ENCODE peak calls at places on chromosomes 2 and 18, in ten cellular contexts. One of them, this sample, is unnamed.

GRCh38 chr2:225073198-225073597 is 30.9 kb upstream of the DOCK10 start:
- DNase-seq in stimulated activated CD4-positive, alpha-beta T cell treated with anti-CD3 and anti-CD28 coated beads, Interleukin-1b, Interleukin-23, amount 100 ng/mL, for 1 hour: no peak
- DNase-seq in GM23338: peak
- DNase-seq in NCI-H345: no peak
- DNase-seq in H7: no peak
- DNase-seq in lung: no peak
- DNase-seq in lower leg skin: no peak
- DNase-seq in 8988T: no peak
- DNase-seq in NCI-H446: no peak
- DNase-seq in GM19239: no peak
- DNase-seq in this sample: no peak

GRCh38 chr2:17471979-17472378 is 46.3 kb downstream of the RAD51AP2 start:
- DNase-seq in 8988T: no peak
- DNase-seq in NCI-H446: no peak
- DNase-seq in H7: no peak
- DNase-seq in NCI-H345: no peak
- DNase-seq in stimulated activated CD4-positive, alpha-beta T cell treated with anti-CD3 and anti-CD28 coated beads, Interleukin-1b, Interleukin-23, amount 100 ng/mL, for 1 hour: no peak
- DNase-seq in GM23338: no peak
- DNase-seq in lung: no peak
- DNase-seq in GM19239: no peak
- DNase-seq in lower leg skin: no peak
- DNase-seq in this sample: no peak

GRCh38 chr18:9135912-9136314 is 668 bp upstream of the ANKRD12 start:
- DNase-seq in H7: peak
- DNase-seq in GM19239: no peak
- DNase-seq in GM23338: peak
- DNase-seq in 8988T: peak
- DNase-seq in NCI-H345: peak
- DNase-seq in lung: peak
- DNase-seq in lower leg skin: no peak
- DNase-seq in stimulated activated CD4-positive, alpha-beta T cell treated with anti-CD3 and anti-CD28 coated beads, Interleukin-1b, Interleukin-23, amount 100 ng/mL, for 1 hour: no peak
- DNase-seq in NCI-H446: peak
- DNase-seq in this sample: no peak

GRCh38 chr2:45210466-45211195 is 201.4 kb upstream of the SIX2 start:
- DNase-seq in lung: peak
- DNase-seq in GM23338: no peak
- DNase-seq in lower leg skin: no peak
- DNase-seq in NCI-H446: no peak
- DNase-seq in 8988T: no peak
- DNase-seq in GM19239: no peak
- DNase-seq in stimulated activated CD4-positive, alpha-beta T cell treated with anti-CD3 and anti-CD28 coated beads, Interleukin-1b, Interleukin-23, amount 100 ng/mL, for 1 hour: no peak
- DNase-seq in H7: no peak
- DNase-seq in NCI-H345: no peak
- DNase-seq in this sample: no peak

GRCh38 chr2:217742276-217742675 is 260.5 kb downstream of the TNS1 start:
- DNase-seq in H7: no peak
- DNase-seq in NCI-H446: peak
- DNase-seq in lung: no peak
- DNase-seq in lower leg skin: no peak
- DNase-seq in GM23338: no peak
- DNase-seq in NCI-H345: no peak
- DNase-seq in GM19239: no peak
- DNase-seq in 8988T: no peak
- DNase-seq in stimulated activated CD4-positive, alpha-beta T cell treated with anti-CD3 and anti-CD28 coated beads, Interleukin-1b, Interleukin-23, amount 100 ng/mL, for 1 hour: no peak
- DNase-seq in this sample: no peak

GRCh38 chr2:75959724-75960123 is 249.0 kb upstream of the GCFC2 start:
- DNase-seq in GM19239: no peak
- DNase-seq in lower leg skin: no peak
- DNase-seq in stimulated activated CD4-positive, alpha-beta T cell treated with anti-CD3 and anti-CD28 coated beads, Interleukin-1b, Interleukin-23, amount 100 ng/mL, for 1 hour: no peak
- DNase-seq in H7: no peak
- DNase-seq in GM23338: no peak
- DNase-seq in NCI-H345: no peak
- DNase-seq in NCI-H446: no peak
- DNase-seq in lung: no peak
- DNase-seq in 8988T: no peak
- DNase-seq in this sample: no peak

GRCh38 chr2:188293601-188294482 is 2.2 kb downstream of the GULP1 start:
- DNase-seq in NCI-H345: peak
- DNase-seq in stimulated activated CD4-positive, alpha-beta T cell treated with anti-CD3 and anti-CD28 coated beads, Interleukin-1b, Interleukin-23, amount 100 ng/mL, for 1 hour: no peak
- DNase-seq in NCI-H446: peak
- DNase-seq in lower leg skin: peak
- DNase-seq in GM19239: no peak
- DNase-seq in 8988T: no peak
- DNase-seq in lung: peak
- DNase-seq in H7: no peak
- DNase-seq in GM23338: no peak
- DNase-seq in this sample: no peak

GRCh38 chr2:143759455-143759854 is 630.2 kb downstream of the ARHGAP15 start:
- DNase-seq in lung: no peak
- DNase-seq in lower leg skin: no peak
- DNase-seq in 8988T: no peak
- DNase-seq in NCI-H345: no peak
- DNase-seq in GM19239: no peak
- DNase-seq in H7: peak
- DNase-seq in NCI-H446: no peak
- DNase-seq in stimulated activated CD4-positive, alpha-beta T cell treated with anti-CD3 and anti-CD28 coated beads, Interleukin-1b, Interleukin-23, amount 100 ng/mL, for 1 hour: no peak
- DNase-seq in GM23338: peak
- DNase-seq in this sample: no peak

GRCh38 chr2:231800493-231801091 is 14.3 kb downstream of the COPS7B start:
- DNase-seq in GM23338: peak
- DNase-seq in stimulated activated CD4-positive, alpha-beta T cell treated with anti-CD3 and anti-CD28 coated beads, Interleukin-1b, Interleukin-23, amount 100 ng/mL, for 1 hour: no peak
- DNase-seq in GM19239: no peak
- DNase-seq in 8988T: no peak
- DNase-seq in NCI-H446: peak
- DNase-seq in H7: peak
- DNase-seq in NCI-H345: peak
- DNase-seq in lower leg skin: no peak
- DNase-seq in lung: no peak
- DNase-seq in this sample: no peak

GRCh38 chr18:8854962-8855361 is 149.6 kb downstream of the MTCL1 start:
- DNase-seq in NCI-H446: no peak
- DNase-seq in GM19239: no peak
- DNase-seq in GM23338: no peak
- DNase-seq in stimulated activated CD4-positive, alpha-beta T cell treated with anti-CD3 and anti-CD28 coated beads, Interleukin-1b, Interleukin-23, amount 100 ng/mL, for 1 hour: no peak
- DNase-seq in lung: no peak
- DNase-seq in 8988T: no peak
- DNase-seq in NCI-H345: no peak
- DNase-seq in H7: no peak
- DNase-seq in lower leg skin: no peak
- DNase-seq in this sample: no peak

GRCh38 chr2:239144713-239144999 is 256.2 kb downstream of the HDAC4 start:
- DNase-seq in lung: no peak
- DNase-seq in 8988T: no peak
- DNase-seq in NCI-H446: no peak
- DNase-seq in lower leg skin: no peak
- DNase-seq in GM23338: no peak
- DNase-seq in NCI-H345: peak
- DNase-seq in stimulated activated CD4-positive, alpha-beta T cell treated with anti-CD3 and anti-CD28 coated beads, Interleukin-1b, Interleukin-23, amount 100 ng/mL, for 1 hour: no peak
- DNase-seq in H7: no peak
- DNase-seq in GM19239: no peak
- DNase-seq in this sample: no peak

GRCh38 chr2:238149841-238150572 is 8.8 kb upstream of the ERFE start:
- DNase-seq in H7: no peak
- DNase-seq in lung: no peak
- DNase-seq in lower leg skin: no peak
- DNase-seq in GM23338: no peak
- DNase-seq in GM19239: no peak
- DNase-seq in NCI-H345: no peak
- DNase-seq in 8988T: no peak
- DNase-seq in NCI-H446: no peak
- DNase-seq in stimulated activated CD4-positive, alpha-beta T cell treated with anti-CD3 and anti-CD28 coated beads, Interleukin-1b, Interleukin-23, amount 100 ng/mL, for 1 hour: no peak
- DNase-seq in this sample: no peak

GRCh38 chr2:207317358-207317984 is 151.7 kb upstream of the KLF7 start:
- DNase-seq in GM19239: no peak
- DNase-seq in 8988T: no peak
- DNase-seq in H7: no peak
- DNase-seq in GM23338: no peak
- DNase-seq in lung: no peak
- DNase-seq in lower leg skin: no peak
- DNase-seq in NCI-H345: no peak
- DNase-seq in stimulated activated CD4-positive, alpha-beta T cell treated with anti-CD3 and anti-CD28 coated beads, Interleukin-1b, Interleukin-23, amount 100 ng/mL, for 1 hour: no peak
- DNase-seq in NCI-H446: no peak
- DNase-seq in this sample: no peak

GRCh38 chr2:148876589-148877402 is 1.8 kb downstream of the KIF5C start:
- DNase-seq in NCI-H345: peak
- DNase-seq in GM19239: no peak
- DNase-seq in lower leg skin: no peak
- DNase-seq in H7: peak
- DNase-seq in lung: no peak
- DNase-seq in GM23338: peak
- DNase-seq in NCI-H446: peak
- DNase-seq in stimulated activated CD4-positive, alpha-beta T cell treated with anti-CD3 and anti-CD28 coated beads, Interleukin-1b, Interleukin-23, amount 100 ng/mL, for 1 hour: peak
- DNase-seq in 8988T: no peak
- DNase-seq in this sample: no peak

GRCh38 chr18:48770243-48770642 is 180.5 kb downstream of the SMAD7 start:
- DNase-seq in GM23338: no peak
- DNase-seq in lung: no peak
- DNase-seq in stimulated activated CD4-positive, alpha-beta T cell treated with anti-CD3 and anti-CD28 coated beads, Interleukin-1b, Interleukin-23, amount 100 ng/mL, for 1 hour: no peak
- DNase-seq in 8988T: no peak
- DNase-seq in lower leg skin: no peak
- DNase-seq in GM19239: no peak
- DNase-seq in H7: no peak
- DNase-seq in NCI-H345: no peak
- DNase-seq in NCI-H446: no peak
- DNase-seq in this sample: no peak

GRCh38 chr18:79302120-79302519 is 93.6 kb upstream of the NFATC1 start:
- DNase-seq in GM23338: no peak
- DNase-seq in H7: no peak
- DNase-seq in 8988T: no peak
- DNase-seq in stimulated activated CD4-positive, alpha-beta T cell treated with anti-CD3 and anti-CD28 coated beads, Interleukin-1b, Interleukin-23, amount 100 ng/mL, for 1 hour: no peak
- DNase-seq in NCI-H446: no peak
- DNase-seq in lung: no peak
- DNase-seq in GM19239: no peak
- DNase-seq in NCI-H345: no peak
- DNase-seq in lower leg skin: no peak
- DNase-seq in this sample: no peak

GRCh38 chr2:113768770-113769169 is 12.3 kb upstream of the SLC35F5 start:
- DNase-seq in GM19239: no peak
- DNase-seq in GM23338: no peak
- DNase-seq in 8988T: no peak
- DNase-seq in NCI-H446: no peak
- DNase-seq in lung: no peak
- DNase-seq in H7: no peak
- DNase-seq in lower leg skin: no peak
- DNase-seq in stimulated activated CD4-positive, alpha-beta T cell treated with anti-CD3 and anti-CD28 coated beads, Interleukin-1b, Interleukin-23, amount 100 ng/mL, for 1 hour: no peak
- DNase-seq in NCI-H345: no peak
- DNase-seq in this sample: no peak

GRCh38 chr2:157349949-157350510 is 24.4 kb upstream of the ERMN start:
- DNase-seq in H7: no peak
- DNase-seq in NCI-H446: no peak
- DNase-seq in stimulated activated CD4-positive, alpha-beta T cell treated with anti-CD3 and anti-CD28 coated beads, Interleukin-1b, Interleukin-23, amount 100 ng/mL, for 1 hour: no peak
- DNase-seq in lung: no peak
- DNase-seq in GM23338: no peak
- DNase-seq in 8988T: no peak
- DNase-seq in lower leg skin: no peak
- DNase-seq in NCI-H345: no peak
- DNase-seq in GM19239: no peak
- DNase-seq in this sample: no peak

GRCh38 chr2:20443276-20443920 is 3.5 kb upstream of the RHOB start:
- DNase-seq in lung: peak
- DNase-seq in NCI-H345: peak
- DNase-seq in NCI-H446: peak
- DNase-seq in GM19239: no peak
- DNase-seq in lower leg skin: peak
- DNase-seq in H7: peak
- DNase-seq in 8988T: no peak
- DNase-seq in stimulated activated CD4-positive, alpha-beta T cell treated with anti-CD3 and anti-CD28 coated beads, Interleukin-1b, Interleukin-23, amount 100 ng/mL, for 1 hour: no peak
- DNase-seq in GM23338: peak
- DNase-seq in this sample: no peak

GRCh38 chr2:70696142-70696541 is 71.9 kb downstream of the ADD2 start:
- DNase-seq in stimulated activated CD4-positive, alpha-beta T cell treated with anti-CD3 and anti-CD28 coated beads, Interleukin-1b, Interleukin-23, amount 100 ng/mL, for 1 hour: no peak
- DNase-seq in H7: no peak
- DNase-seq in lung: no peak
- DNase-seq in NCI-H446: no peak
- DNase-seq in GM19239: no peak
- DNase-seq in 8988T: no peak
- DNase-seq in lower leg skin: peak
- DNase-seq in NCI-H345: no peak
- DNase-seq in GM23338: no peak
- DNase-seq in this sample: no peak

GRCh38 chr18:13218376-13219011 is at the start of gene LDLRAD4:
- DNase-seq in lung: no peak
- DNase-seq in H7: peak
- DNase-seq in lower leg skin: peak
- DNase-seq in GM19239: no peak
- DNase-seq in 8988T: peak
- DNase-seq in NCI-H446: no peak
- DNase-seq in stimulated activated CD4-positive, alpha-beta T cell treated with anti-CD3 and anti-CD28 coated beads, Interleukin-1b, Interleukin-23, amount 100 ng/mL, for 1 hour: no peak
- DNase-seq in GM23338: peak
- DNase-seq in NCI-H345: peak
- DNase-seq in this sample: peak

GRCh38 chr2:128685841-128686497 is 367.3 kb upstream of the HS6ST1 start:
- DNase-seq in NCI-H345: no peak
- DNase-seq in GM19239: no peak
- DNase-seq in NCI-H446: no peak
- DNase-seq in lung: peak
- DNase-seq in H7: no peak
- DNase-seq in 8988T: no peak
- DNase-seq in GM23338: no peak
- DNase-seq in lower leg skin: peak
- DNase-seq in stimulated activated CD4-positive, alpha-beta T cell treated with anti-CD3 and anti-CD28 coated beads, Interleukin-1b, Interleukin-23, amount 100 ng/mL, for 1 hour: no peak
- DNase-seq in this sample: no peak

GRCh38 chr2:63619328-63619727 is 30.6 kb downstream of the MDH1 start:
- DNase-seq in NCI-H345: no peak
- DNase-seq in GM19239: no peak
- DNase-seq in stimulated activated CD4-positive, alpha-beta T cell treated with anti-CD3 and anti-CD28 coated beads, Interleukin-1b, Interleukin-23, amount 100 ng/mL, for 1 hour: no peak
- DNase-seq in lower leg skin: no peak
- DNase-seq in GM23338: no peak
- DNase-seq in lung: no peak
- DNase-seq in NCI-H446: no peak
- DNase-seq in 8988T: no peak
- DNase-seq in H7: no peak
- DNase-seq in this sample: no peak

GRCh38 chr2:211408485-211408884 is 852.1 kb downstream of the CPS1 start:
- DNase-seq in 8988T: no peak
- DNase-seq in NCI-H446: no peak
- DNase-seq in GM23338: no peak
- DNase-seq in NCI-H345: no peak
- DNase-seq in GM19239: no peak
- DNase-seq in lung: peak
- DNase-seq in lower leg skin: no peak
- DNase-seq in H7: no peak
- DNase-seq in stimulated activated CD4-positive, alpha-beta T cell treated with anti-CD3 and anti-CD28 coated beads, Interleukin-1b, Interleukin-23, amount 100 ng/mL, for 1 hour: no peak
- DNase-seq in this sample: no peak

GRCh38 chr2:144230452-144231085 is 289.4 kb downstream of the ZEB2 start:
- DNase-seq in NCI-H446: peak
- DNase-seq in lung: no peak
- DNase-seq in GM23338: no peak
- DNase-seq in GM19239: no peak
- DNase-seq in stimulated activated CD4-positive, alpha-beta T cell treated with anti-CD3 and anti-CD28 coated beads, Interleukin-1b, Interleukin-23, amount 100 ng/mL, for 1 hour: no peak
- DNase-seq in H7: no peak
- DNase-seq in lower leg skin: no peak
- DNase-seq in NCI-H345: no peak
- DNase-seq in 8988T: no peak
- DNase-seq in this sample: no peak

This sample was measured in B cell.